ENCODE peak calls at places on chromosomes 12 and 14, in four cellular contexts. W is HepG2, L is H1, S is GM12878. K is an unnamed sample.

GRCh38 chr12:93151079-93151759 is 222.1 kb upstream of the EEA1 start:
- DNase-seq in W (no peak), L (no peak), S (no peak), K (no peak)

GRCh38 chr12:19018302-19018980 is 111.1 kb upstream of the PLEKHA5 start:
- DNase-seq in W (no peak), L (no peak), S (no peak), K (no peak)

GRCh38 chr12:32273712-32274111 is 125.6 kb upstream of the FGD4 start:
- DNase-seq in W (no peak), L (no peak), S (no peak), K (no peak)

GRCh38 chr12:1702708-1703107 is 11.8 kb downstream of the ADIPOR2 start:
- DNase-seq in W (no peak), L (no peak), S (no peak), K (no peak)

GRCh38 chr14:61927521-61927920 is 165.3 kb downstream of the SNAPC1 start:
- DNase-seq in W (no peak), L (no peak), S (no peak), K (no peak)

GRCh38 chr12:76400136-76400535 is 51.9 kb upstream of the BBS10 start:
- DNase-seq in W (no peak), L (no peak), S (no peak), K (no peak)

GRCh38 chr12:71551529-71551928 is 111.9 kb downstream of the LGR5 start:
- DNase-seq in W (no peak), L (no peak), S (no peak), K (no peak)

GRCh38 chr12:70553391-70553859 is 83.8 kb downstream of the PTPRB start:
- DNase-seq in W (no peak), L (no peak), S (no peak), K (no peak)

GRCh38 chr14:64069634-64070359 is 217.0 kb downstream of the SYNE2 start:
- DNase-seq in W (no peak), L (no peak), S (no peak), K (no peak)

GRCh38 chr14:24334431-24335271 is at the start of gene ADCY4:
- DNase-seq in W (no peak), L (no peak), S (no peak), K (no peak)

GRCh38 chr12:33222357-33222756 is 217.3 kb downstream of the SYT10 start:
- DNase-seq in W (no peak), L (no peak), S (no peak), K (no peak)

GRCh38 chr12:52333321-52333720 is 12.1 kb upstream of the KRT83 start:
- DNase-seq in W (no peak), L (no peak), S (no peak), K (no peak)
- TF ChIP-seq YY1 in W (no peak), L (no peak), S (no peak), K (no peak)

GRCh38 chr12:58967551-58967950 is 47.2 kb upstream of the LRIG3 start:
- DNase-seq in W (no peak), L (no peak), S (no peak), K (no peak)
- H3K27me3 ChIP-seq in W (no peaks in the 10 kb centered on the region), L (no peaks in the 10 kb centered on the region), S (no peaks in the 10 kb centered on the region), K (no peaks in the 10 kb centered on the region)

GRCh38 chr14:105856676-105857222 is 330.4 kb downstream of the TMEM121 start:
- DNase-seq in W (no peak), L (no peak), S (no peak), K (no peak)
- TF ChIP-seq SUZ12 in W (no peak), L (no peak), S (no peak), K (no peak)

DNA sequence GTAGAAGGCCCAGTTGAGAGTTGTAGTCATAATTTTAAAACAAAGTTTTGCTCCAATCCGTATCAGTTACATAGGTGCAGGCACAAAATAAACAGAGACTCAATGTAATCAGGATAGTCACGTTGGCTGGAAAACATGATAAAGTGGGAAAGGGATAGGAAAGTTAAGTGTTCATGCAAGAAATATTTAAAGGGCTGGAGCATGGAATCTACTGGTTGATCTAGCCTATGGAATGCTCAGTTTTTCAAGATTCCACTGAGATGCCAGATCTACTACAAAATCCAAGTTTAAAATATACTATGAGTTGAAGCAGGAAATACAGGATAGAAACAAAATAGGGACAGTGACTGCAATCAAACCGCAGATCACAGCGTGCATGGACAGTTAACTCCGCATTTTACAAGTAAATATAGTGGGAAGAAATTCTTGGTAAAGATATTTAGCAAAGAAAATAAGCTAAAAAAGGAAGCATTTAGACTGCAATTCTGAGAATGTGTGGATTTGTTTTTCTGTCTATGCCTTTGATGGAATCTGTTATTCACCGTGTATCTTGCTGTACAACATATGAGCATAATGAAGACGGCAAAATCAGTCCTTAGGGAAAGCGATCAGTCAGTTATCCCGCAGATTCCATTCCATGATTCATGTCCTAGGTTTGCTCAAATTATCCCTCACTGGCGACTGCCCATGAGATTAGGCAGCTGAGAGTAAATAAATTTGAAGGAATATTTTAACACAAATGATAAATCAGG is 1044.3 kb downstream of the FLRT2 start:
- DNase-seq in W (peak; percentile 0), L (no peak), S (no peak), K (no peak)
- TF ChIP-seq YY1 in W (no peak), L (no peak), S (no peak), K (no peak)

GRCh38 chr12:12007001-12007712 is 63.6 kb upstream of the BCL2L14 start:
- DNase-seq in W (no peak), L (no peak), S (peak; percentile 59), K (no peak)
- H3K27me3 ChIP-seq in W (peaks cover 6% of the 10 kb centered on the region), L (no peaks in the 10 kb centered on the region), S (no peaks in the 10 kb centered on the region), K (no peaks in the 10 kb centered on the region)

GRCh38 chr12:6301721-6302120 is 8.8 kb upstream of the PLEKHG6 start:
- DNase-seq in W (no peak), L (no peak), S (no peak), K (no peak)
- TF ChIP-seq SUZ12 in W (no peak), L (no peak), S (no peak), K (no peak)

GRCh38 chr12:30926243-30927209 is at the start of gene TSPAN11:
- DNase-seq in W (no peak), L (peak; percentile 27), S (no peak), K (peak; percentile 86)
- TF ChIP-seq YY1 in W (no peak), L (no peak), S (no peak), K (no peak)

GRCh38 chr12:114408881-114409795 is 3.2 kb upstream of the TBX5 start:
- DNase-seq in W (no peak), L (no peak), S (no peak), K (no peak)
- H3K27me3 ChIP-seq in W (peaks cover 4% of the 10 kb centered on the region), L (peaks cover 100% of the 10 kb centered on the region), S (peaks cover 8% of the 10 kb centered on the region), K (peaks cover 100% of the 10 kb centered on the region)

GRCh38 chr12:31207799-31208465 is 118.0 kb downstream of the SINHCAF start:
- DNase-seq in W (no peak), L (no peak), S (no peak), K (no peak)

GRCh38 chr12:31203261-31203660 is 122.7 kb downstream of the SINHCAF start:
- DNase-seq in W (no peak), L (no peak), S (no peak), K (no peak)

GRCh38 chr12:31210104-31210503 is 115.8 kb downstream of the SINHCAF start:
- DNase-seq in W (no peak), L (no peak), S (no peak), K (no peak)

GRCh38 chr12:31204995-31205582 is 120.9 kb downstream of the SINHCAF start:
- DNase-seq in W (no peak), L (no peak), S (peak; percentile 46), K (no peak)

GRCh38 chr12:31206038-31206670 is 119.8 kb downstream of the SINHCAF start:
- DNase-seq in W (no peak), L (no peak), S (no peak), K (peak; percentile 63)
- TF ChIP-seq SUZ12 in W (no peak), L (no peak), S (no peak), K (no peak)